ENCODE peak calls at places on chromosomes 3 and 15, in eight cellular contexts. P is heart left ventricle; R is HepG2; G is cardiac muscle cell; S is tibial artery; W is heart right ventricle; Z is CD8-positive, alpha-beta memory T cell; Y is testis. T is an unnamed sample. For H3K4me1, the result is how much of the 10 kb centered on the place peaks cover.

GRCh38 chr3:17645074-17645698 is 97.2 kb downstream of the TBC1D5 start:
- DNase-seq in P (peak), R (peak), G (peak), S (no peak), W (peak), Z (peak), Y (peak), T (peak)

GRCh38 chr3:123787133-123787532 is 97.0 kb downstream of the MYLK start:
- DNase-seq in P (no peak), R (no peak), G (no peak), S (no peak), W (no peak), Z (no peak), Y (no peak), T (no peak)

GRCh38 chr3:167453815-167454214 is 20.0 kb downstream of the SERPINI2 start:
- DNase-seq in P (no peak), R (no peak), G (no peak), S (no peak), W (no peak), Z (no peak), Y (no peak), T (no peak)

GRCh38 chr3:182848906-182849305 is 55.6 kb downstream of the ATP11B start:
- DNase-seq in P (no peak), R (no peak), G (no peak), S (no peak), W (no peak), Z (no peak), Y (no peak), T (peak)

GRCh38 chr3:127484601-127485388 is 105.7 kb downstream of the TPRA1 start:
- DNase-seq in P (peak), R (no peak), G (peak), S (peak), W (no peak), Z (no peak), Y (no peak), T (no peak)

GRCh38 chr3:187593347-187593850 is 76.8 kb downstream of the SST start:
- DNase-seq in P (no peak), R (no peak), G (no peak), S (no peak), W (no peak), Z (no peak), Y (no peak), T (no peak)

GRCh38 chr3:149808209-149808829 is 4.7 kb upstream of the RNF13 start:
- DNase-seq in P (peak), R (peak), G (peak), S (peak), W (peak), Z (peak), Y (peak), T (peak)

GRCh38 chr3:124439586-124439985 is 290.7 kb upstream of the UMPS start:
- DNase-seq in P (no peak), R (no peak), G (no peak), S (no peak), W (no peak), Z (no peak), Y (no peak), T (peak)

GRCh38 chr15:34331809-34332208 is 5.8 kb downstream of the SLC12A6 start:
- DNase-seq in P (no peak), R (no peak), G (no peak), S (no peak), W (no peak), Z (peak), Y (no peak), T (no peak)

GRCh38 chr15:66706225-66706732 is 4.2 kb downstream of the SMAD6 start:
- DNase-seq in P (peak), R (no peak), G (peak), S (peak), W (no peak), Z (no peak), Y (peak), T (peak)

GRCh38 chr15:66707310-66708160 is 5.5 kb downstream of the SMAD6 start:
- DNase-seq in P (peak), R (peak), G (peak), S (peak), W (no peak), Z (no peak), Y (peak), T (no peak)

GRCh38 chr15:66708389-66708788 is 6.4 kb downstream of the SMAD6 start:
- DNase-seq in P (no peak), R (no peak), G (no peak), S (no peak), W (no peak), Z (no peak), Y (no peak), T (no peak)

GRCh38 chr15:66705277-66705927 is 3.4 kb downstream of the SMAD6 start:
- DNase-seq in P (no peak), R (no peak), G (no peak), S (no peak), W (no peak), Z (no peak), Y (no peak), T (no peak)

DNA sequence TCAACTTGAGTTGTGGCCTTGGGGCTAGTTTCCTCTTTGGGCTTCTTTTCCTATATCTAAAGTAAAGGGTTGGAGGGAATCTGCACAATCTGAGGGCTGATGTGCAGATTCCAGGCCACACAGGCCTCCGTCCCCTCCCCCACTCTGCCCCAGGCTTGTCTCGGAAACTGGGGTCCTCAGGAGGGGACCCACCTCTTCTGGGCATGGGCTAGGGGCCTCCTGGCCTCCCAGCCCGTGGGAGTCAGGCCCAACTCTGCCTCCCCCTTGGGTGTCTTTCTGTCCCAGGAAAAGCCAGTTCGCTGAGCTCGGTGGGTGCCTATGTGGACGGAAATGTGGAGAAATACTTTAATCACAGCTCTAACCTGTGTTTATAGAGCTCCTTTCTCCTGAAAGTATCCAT is 4.8 kb downstream of the SMAD6 start:
- DNase-seq in P (no peak), R (no peak), G (no peak), S (no peak), W (no peak), Z (no peak), Y (no peak), T (no peak)
- H3K4me1 ChIP-seq in P (under half), R (under half), G (under half), S (half or more), W (under half), Z (under half), Y (under half), T (under half)

GRCh38 chr3:73624363-73625123 is at the start of gene PDZRN3:
- DNase-seq in P (peak), R (no peak), G (peak), S (peak), W (peak), Z (no peak), Y (peak), T (peak)
- H3K4me3 ChIP-seq in P (peak), R (no peak), G (peak), S (peak), W (peak), Z (no peak), Y (peak), T (peak)

GRCh38 chr15:73052679-73053397 is 575 bp downstream of the NEO1 start:
- DNase-seq in P (peak), R (peak), G (peak), S (peak), W (peak), Z (peak), Y (peak), T (peak)
- H3K4me1 ChIP-seq in P (under half), R (under half), G (under half), S (under half), W (under half), Z (under half), Y (under half), T (under half)

GRCh38 chr3:8767181-8767666 is 2.2 kb downstream of the OXTR start:
- DNase-seq in P (no peak), R (no peak), G (no peak), S (no peak), W (no peak), Z (no peak), Y (no peak), T (no peak)
- H3K4me3 ChIP-seq in P (peak), R (no peak), G (no peak), S (no peak), W (peak), Z (no peak), Y (no peak), T (no peak)